ENCODE peak calls at places on chromosomes 3 and 15, in nine cellular contexts. F is IMR-90, U is SK-N-SH, X is endothelial cell of umbilical vein, C is kidney, Q is neuronal stem cell, N is fibroblast of lung, O is astrocyte, K is PC-3. S is an unnamed sample. For H3K4me1, the result is how much of the 10 kb centered on the place peaks cover.

GRCh38 chr3:159858650-159859049 is 130.0 kb upstream of the IL12A start:
- DNase-seq in Q (no peak), N (no peak), C (no peak), U (no peak), F (no peak), X (no peak), K (no peak), O (no peak), S (no peak)

GRCh38 chr3:128346562-128346961 is 120.1 kb downstream of the DNAJB8 start:
- DNase-seq in C (no peak), K (peak), N (no peak), X (no peak), Q (no peak), O (no peak), U (no peak), F (no peak), S (no peak)

GRCh38 chr3:150238043-150238802 is 169.9 kb upstream of the TSC22D2 start:
- DNase-seq in O (no peak), F (no peak), C (no peak), X (no peak), K (peak), N (no peak), U (no peak), Q (no peak), S (no peak)

GRCh38 chr3:32154180-32154579 is 47.8 kb downstream of the GPD1L start:
- DNase-seq in X (no peak), N (no peak), U (no peak), Q (no peak), F (no peak), C (no peak), O (no peak), K (peak), S (no peak)

GRCh38 chr3:74074700-74075099 is 450.0 kb upstream of the PDZRN3 start:
- DNase-seq in C (no peak), X (no peak), O (no peak), K (no peak), F (no peak), N (no peak), Q (no peak), U (no peak), S (no peak)

GRCh38 chr3:114608293-114608692 is 314.5 kb downstream of the TIGIT start:
- DNase-seq in N (peak), Q (no peak), K (peak), X (no peak), U (no peak), C (no peak), F (peak), O (peak), S (no peak)

GRCh38 chr3:152388631-152389030 is 119.9 kb downstream of the MBNL1 start:
- DNase-seq in O (no peak), F (no peak), K (peak), N (no peak), Q (no peak), C (no peak), X (no peak), U (no peak), S (no peak)

GRCh38 chr3:66405701-66406091 is 95.1 kb downstream of the LRIG1 start:
- DNase-seq in K (peak), X (no peak), C (no peak), U (no peak), Q (no peak), N (peak), O (peak), F (peak), S (no peak)

GRCh38 chr3:66475386-66476020 is 25.3 kb downstream of the LRIG1 start:
- DNase-seq in Q (no peak), K (no peak), C (no peak), X (no peak), F (no peak), N (no peak), U (no peak), O (no peak), S (peak)

GRCh38 chr3:183253364-183253960 is 409 bp downstream of the B3GNT5 start:
- DNase-seq in C (peak), O (peak), U (peak), N (peak), F (peak), Q (no peak), K (peak), X (peak), S (peak)

GRCh38 chr15:100994597-100995446 is 75.7 kb downstream of the LRRK1 start:
- DNase-seq in N (no peak), C (no peak), U (no peak), F (no peak), K (no peak), O (no peak), X (no peak), Q (no peak), S (no peak)

GRCh38 chr15:98787936-98788757 is 139.8 kb downstream of the IGF1R start:
- DNase-seq in K (no peak), N (no peak), U (no peak), O (no peak), Q (no peak), F (peak), C (no peak), X (no peak), S (no peak)

GRCh38 chr3:8853081-8853480 is 83.7 kb upstream of the OXTR start:
- DNase-seq in N (peak), O (no peak), Q (no peak), K (no peak), F (no peak), U (no peak), C (no peak), X (no peak), S (no peak)

GRCh38 chr3:4332991-4333390 is 29.8 kb downstream of the SETMAR start:
- DNase-seq in X (no peak), C (no peak), F (no peak), K (no peak), Q (no peak), O (no peak), N (no peak), U (no peak), S (no peak)

GRCh38 chr3:53158700-53159414 is 2.2 kb upstream of the PRKCD start:
- DNase-seq in C (no peak), Q (no peak), F (no peak), X (no peak), O (no peak), K (no peak), U (no peak), N (no peak), S (no peak)
- H3K4me3 ChIP-seq in C (no peak), Q (no peak), F (no peak), X (no peak), O (no peak), K (no peak), U (no peak), N (no peak), S (no peak)

GRCh38 chr3:36763850-36764703 is at the start of gene DCLK3:
- DNase-seq in F (no peak), N (no peak), O (no peak), Q (peak), K (no peak), U (peak), C (no peak), X (no peak), S (no peak)
- H3K9ac ChIP-seq in F (no peak), N (no peak), O (no peak), Q (peak), K (no peak), U (no peak), C (no peak), X (no peak), S (no peak)

DNA sequence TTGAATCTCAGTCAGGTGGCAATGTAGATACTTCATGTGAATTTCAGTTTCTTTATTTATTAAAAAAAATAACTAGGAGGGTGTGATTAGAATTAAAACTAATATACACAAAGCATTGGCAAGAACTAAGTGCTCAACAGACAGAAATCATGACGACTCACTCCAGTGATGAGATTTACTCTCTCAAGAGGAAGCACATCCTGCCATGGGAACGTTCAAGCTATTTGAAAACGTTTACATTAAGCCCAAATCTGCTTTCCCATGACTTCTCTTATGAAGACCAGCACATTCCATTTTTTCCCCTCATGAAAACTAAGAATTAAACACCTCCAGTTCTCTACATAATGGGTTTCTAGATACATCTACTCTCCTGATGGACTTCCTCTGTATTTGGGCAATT is 8.5 kb downstream of the WDR53 start:
- DNase-seq in C (no peak), O (no peak), X (no peak), K (peak), F (peak), Q (no peak), U (no peak), N (no peak), S (no peak)
- H3K4me1 ChIP-seq in C (under half), O (under half), X (under half), K (under half), F (under half), Q (under half), U (under half), N (under half), S (under half)

DNA sequence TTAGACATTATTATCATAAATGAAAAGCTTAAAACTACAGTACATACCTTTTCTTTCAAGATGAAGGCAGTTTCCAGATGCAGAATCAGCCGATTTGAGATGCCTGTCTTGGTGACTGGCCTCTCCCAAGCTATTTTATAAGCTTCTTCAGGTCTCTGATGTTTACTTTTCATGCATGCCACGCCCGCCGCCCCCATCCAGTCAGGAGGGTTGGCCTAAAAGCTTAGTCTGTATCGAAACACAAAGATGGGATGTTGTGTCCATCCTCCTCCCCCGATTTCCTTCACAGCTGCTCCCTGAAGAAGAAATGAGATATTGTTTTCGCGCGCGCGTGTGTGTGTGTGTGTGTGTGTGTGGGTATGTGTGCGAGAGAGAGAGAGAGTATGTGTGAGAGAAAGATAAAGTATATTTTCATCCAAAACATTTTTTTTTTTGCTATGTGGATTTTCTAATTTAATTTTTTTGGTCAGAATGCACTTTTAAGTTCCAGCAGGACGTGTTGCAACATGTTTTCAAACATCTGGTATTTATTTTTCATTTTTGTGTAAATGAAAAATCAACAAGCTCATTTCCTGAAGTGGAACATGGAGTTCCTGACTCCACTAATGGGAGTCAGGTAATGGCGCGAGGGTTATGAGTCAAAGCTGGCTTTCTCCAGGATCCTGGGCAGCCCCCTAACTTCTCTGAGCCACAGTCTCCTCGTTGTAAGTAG is at the start of gene APOD:
- DNase-seq in K (peak), C (no peak), Q (no peak), X (peak), U (no peak), F (peak), N (peak), O (peak), S (peak)
- H3K4me3 ChIP-seq in K (no peak), C (no peak), Q (no peak), X (no peak), U (no peak), F (no peak), N (no peak), O (no peak), S (no peak)

GRCh38 chr3:49669352-49669751 is 4.8 kb upstream of the APEH start:
- DNase-seq in U (no peak), F (no peak), O (no peak), N (no peak), K (no peak), C (no peak), X (no peak), Q (no peak), S (no peak)
- H3K9ac ChIP-seq in U (no peak), F (no peak), O (no peak), N (no peak), K (peak), C (no peak), X (no peak), Q (no peak), S (no peak)

GRCh38 chr3:101853971-101854370 is 4.7 kb downstream of the NFKBIZ start:
- DNase-seq in C (no peak), K (no peak), U (no peak), N (no peak), O (no peak), Q (no peak), X (no peak), F (no peak), S (no peak)
- H3K4me1 ChIP-seq in C (under half), K (under half), U (under half), N (under half), O (under half), Q (under half), X (under half), F (under half), S (under half)

S was measured in colonic mucosa.